ENCODE peak calls at places on chromosomes 6 and 20, in eight cellular contexts. X, U, E, S, V, L, O and B are unnamed samples.

GRCh38 chr6:6328451-6328850 is 8.0 kb upstream of the F13A1 start:
- DNase-seq in X (no peak), U (no peak), E (no peak), S (no peak), V (no peak), L (no peak), O (no peak), B (no peak)

GRCh38 chr6:73180076-73180717 is 45.1 kb downstream of the KHDC1L start:
- DNase-seq in X (no peak), U (no peak), E (no peak), S (no peak), V (peak), L (no peak), O (no peak), B (no peak)

GRCh38 chr6:108966855-108967755 is 118.9 kb downstream of the ARMC2 start:
- DNase-seq in X (no peak), U (peak), E (peak), S (no peak), V (peak), L (peak), O (peak), B (peak)

GRCh38 chr6:136335736-136336362 is 46.2 kb upstream of the BCLAF1 start:
- DNase-seq in X (no peak), U (no peak), E (no peak), S (no peak), V (no peak), L (no peak), O (no peak), B (no peak)

GRCh38 chr6:29976588-29977424 is 34.5 kb downstream of the HLA-A start:
- DNase-seq in X (peak), U (peak), E (peak), S (peak), V (peak), L (peak), O (peak), B (peak)

GRCh38 chr20:20843982-20844381 is 131.5 kb upstream of the RALGAPA2 start:
- DNase-seq in X (no peak), U (no peak), E (no peak), S (no peak), V (no peak), L (no peak), O (no peak), B (no peak)

GRCh38 chr6:170404036-170404435 is 97.5 kb downstream of the FAM120B start:
- DNase-seq in X (no peak), U (no peak), E (no peak), S (no peak), V (no peak), L (peak), O (peak), B (no peak)

GRCh38 chr20:40686434-40686882 is 2.6 kb downstream of the MAFB start:
- DNase-seq in X (no peak), U (no peak), E (no peak), S (no peak), V (no peak), L (peak), O (no peak), B (no peak)

GRCh38 chr6:138648127-138648526 is 125.4 kb upstream of the CCDC28A start:
- DNase-seq in X (no peak), U (no peak), E (no peak), S (no peak), V (no peak), L (no peak), O (no peak), B (no peak)

GRCh38 chr6:4316867-4317400 is 181.6 kb upstream of the ECI2 start:
- DNase-seq in X (no peak), U (peak), E (peak), S (peak), V (peak), L (peak), O (peak), B (peak)

GRCh38 chr6:161844804-161845203 is 570.9 kb upstream of the AGPAT4 start:
- DNase-seq in X (no peak), U (no peak), E (no peak), S (no peak), V (no peak), L (no peak), O (no peak), B (no peak)

GRCh38 chr6:167798453-167798852 is 28.3 kb upstream of the AFDN start:
- DNase-seq in X (peak), U (no peak), E (no peak), S (no peak), V (no peak), L (no peak), O (no peak), B (no peak)

GRCh38 chr6:62102387-62102786 is 183.6 kb downstream of the KHDRBS2 start:
- DNase-seq in X (no peak), U (no peak), E (no peak), S (no peak), V (no peak), L (no peak), O (no peak), B (no peak)

GRCh38 chr20:44022464-44022863 is 107.8 kb downstream of the TOX2 start:
- DNase-seq in X (peak), U (no peak), E (no peak), S (peak), V (no peak), L (no peak), O (no peak), B (no peak)

GRCh38 chr20:52104546-52105044 is 87.0 kb downstream of the ZFP64 start:
- DNase-seq in X (no peak), U (no peak), E (no peak), S (no peak), V (peak), L (peak), O (peak), B (no peak)

GRCh38 chr6:3383525-3383924 is 73.3 kb downstream of the SLC22A23 start:
- DNase-seq in X (no peak), U (no peak), E (no peak), S (no peak), V (no peak), L (peak), O (peak), B (no peak)

GRCh38 chr20:44054118-44054517 is 132.9 kb downstream of the JPH2 start:
- DNase-seq in X (no peak), U (no peak), E (no peak), S (no peak), V (no peak), L (no peak), O (no peak), B (no peak)

GRCh38 chr6:30006170-30007131 is 54.6 kb upstream of the POLR1H start:
- DNase-seq in X (peak), U (peak), E (peak), S (peak), V (no peak), L (no peak), O (no peak), B (peak)

GRCh38 chr6:43924222-43924702 is 154.3 kb downstream of the VEGFA start:
- DNase-seq in X (peak), U (no peak), E (no peak), S (no peak), V (no peak), L (peak), O (peak), B (peak)

GRCh38 chr20:46398963-46399362 is 7.5 kb downstream of the ELMO2 start:
- DNase-seq in X (no peak), U (no peak), E (no peak), S (no peak), V (no peak), L (no peak), O (no peak), B (no peak)

GRCh38 chr6:40308533-40309306 is 278.4 kb downstream of the LRFN2 start:
- DNase-seq in X (peak), U (peak), E (peak), S (no peak), V (peak), L (peak), O (peak), B (peak)

GRCh38 chr6:56677559-56677958 is 34.9 kb upstream of the DST start:
- DNase-seq in X (no peak), U (no peak), E (no peak), S (no peak), V (no peak), L (peak), O (no peak), B (no peak)

GRCh38 chr20:50320005-50320909 is 129.6 kb downstream of the CEBPB start:
- DNase-seq in X (no peak), U (no peak), E (no peak), S (no peak), V (no peak), L (no peak), O (no peak), B (peak)

GRCh38 chr6:16752206-16752867 is 8.9 kb downstream of the ATXN1 start:
- DNase-seq in X (no peak), U (no peak), E (no peak), S (no peak), V (peak), L (peak), O (peak), B (no peak)

GRCh38 chr6:39688494-39688893 is 36.7 kb downstream of the KIF6 start:
- DNase-seq in X (no peak), U (no peak), E (no peak), S (no peak), V (peak), L (peak), O (peak), B (no peak)

GRCh38 chr20:33423141-33423834 is 20.3 kb downstream of the SNTA1 start:
- DNase-seq in X (no peak), U (peak), E (peak), S (peak), V (no peak), L (peak), O (peak), B (no peak)

GRCh38 chr20:35910254-35910653 is 44.0 kb downstream of the SCAND1 start:
- DNase-seq in X (no peak), U (no peak), E (no peak), S (no peak), V (no peak), L (no peak), O (no peak), B (no peak)

GRCh38 chr20:22866757-22867425 is 168.2 kb upstream of the SSTR4 start:
- DNase-seq in X (no peak), U (no peak), E (no peak), S (no peak), V (no peak), L (peak), O (peak), B (no peak)

GRCh38 chr20:64160536-64161495 is 3.4 kb upstream of the MYT1 start:
- DNase-seq in X (no peak), U (no peak), E (no peak), S (no peak), V (no peak), L (no peak), O (no peak), B (peak)

GRCh38 chr6:132962936-132963579 is 148.7 kb downstream of the RPS12 start:
- DNase-seq in X (peak), U (peak), E (peak), S (peak), V (peak), L (peak), O (peak), B (peak)

GRCh38 chr20:13552061-13552460 is 86.7 kb downstream of the TASP1 start:
- DNase-seq in X (no peak), U (no peak), E (no peak), S (no peak), V (no peak), L (no peak), O (peak), B (no peak)

GRCh38 chr6:79650943-79651342 is 19.8 kb downstream of the SH3BGRL2 start:
- DNase-seq in X (no peak), U (no peak), E (no peak), S (no peak), V (no peak), L (no peak), O (no peak), B (no peak)

GRCh38 chr20:33660035-33660684 is 2.0 kb upstream of the C20orf144 start:
- DNase-seq in X (no peak), U (no peak), E (no peak), S (no peak), V (no peak), L (no peak), O (no peak), B (peak)

GRCh38 chr20:48247961-48248360 is 462.7 kb upstream of the SULF2 start:
- DNase-seq in X (no peak), U (no peak), E (no peak), S (no peak), V (no peak), L (no peak), O (no peak), B (no peak)

GRCh38 chr6:56706981-56707726 is 64.5 kb upstream of the DST start:
- DNase-seq in X (no peak), U (no peak), E (no peak), S (no peak), V (no peak), L (no peak), O (no peak), B (no peak)

GRCh38 chr20:59580208-59580980 is 23.9 kb upstream of the PHACTR3 start:
- DNase-seq in X (no peak), U (no peak), E (no peak), S (no peak), V (peak), L (no peak), O (no peak), B (no peak)

GRCh38 chr6:101116337-101116736 is 235.2 kb upstream of the ASCC3 start:
- DNase-seq in X (no peak), U (no peak), E (no peak), S (no peak), V (no peak), L (no peak), O (no peak), B (no peak)

GRCh38 chr6:101114703-101115102 is 233.6 kb upstream of the ASCC3 start:
- DNase-seq in X (no peak), U (no peak), E (no peak), S (no peak), V (peak), L (peak), O (peak), B (no peak)

GRCh38 chr6:101120747-101121146 is 239.6 kb upstream of the ASCC3 start:
- DNase-seq in X (no peak), U (no peak), E (no peak), S (no peak), V (no peak), L (no peak), O (no peak), B (no peak)

GRCh38 chr6:101113468-101114260 is 232.5 kb upstream of the ASCC3 start:
- DNase-seq in X (no peak), U (no peak), E (no peak), S (no peak), V (no peak), L (no peak), O (no peak), B (no peak)

GRCh38 chr6:101117397-101118185 is 236.5 kb upstream of the ASCC3 start:
- DNase-seq in X (no peak), U (no peak), E (peak), S (no peak), V (peak), L (no peak), O (no peak), B (no peak)
- H3K4me3 ChIP-seq in X (no peak), U (no peak), E (no peak), S (no peak), V (peak), L (no peak), O (no peak), B (no peak)

DNA sequence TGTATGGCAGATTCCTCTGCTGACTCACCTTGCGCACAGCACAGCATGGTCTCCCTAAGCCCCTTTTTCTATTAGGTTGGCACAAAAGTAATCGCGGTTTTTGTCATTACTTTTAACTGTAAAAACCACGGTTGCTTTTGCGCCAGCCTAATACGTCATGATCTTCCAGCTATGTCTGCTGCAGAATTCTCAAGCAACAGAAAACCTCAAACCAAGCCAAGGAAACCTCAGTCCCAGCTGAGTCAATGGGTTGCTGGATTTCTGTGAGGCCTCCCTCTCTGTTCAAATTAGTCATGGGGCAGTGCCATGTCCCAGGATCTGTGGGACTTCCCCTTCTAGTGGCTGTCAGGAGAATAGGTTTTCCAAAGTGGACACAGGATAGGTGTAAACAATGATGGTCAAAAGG is 15.7 kb upstream of the ENPP1 start:
- DNase-seq in X (no peak), U (no peak), E (no peak), S (no peak), V (peak), L (no peak), O (peak), B (no peak)
- TF ChIP-seq CTCF in X (no peak), U (no peak), E (no peak), S (no peak), V (peak), L (no peak), O (peak), B (no peak)

GRCh38 chr6:131581523-131581922 is 8.5 kb downstream of the ARG1 start:
- DNase-seq in X (no peak), U (no peak), E (no peak), S (no peak), V (no peak), L (no peak), O (no peak), B (no peak)
- H3K4me3 ChIP-seq in X (no peak), U (no peak), E (no peak), S (no peak), V (no peak), L (no peak), O (no peak), B (no peak)

GRCh38 chr6:107867302-107867615 is 43.1 kb upstream of the SCML4 start:
- DNase-seq in X (no peak), U (no peak), E (no peak), S (no peak), V (no peak), L (no peak), O (no peak), B (no peak)
- TF ChIP-seq CTCF in X (peak), U (no peak), E (no peak), S (no peak), V (no peak), L (no peak), O (no peak), B (no peak)